ENCODE peak calls at places on chromosomes 4 and X, in six cellular contexts. W is activated T-cell treated with anti-CD3 and anti-CD28 coated beads for 4 hours, F is NCI-H2029 treated with DMSO at 0.1 percent for 48 hours, E is fibroblast of the aortic adventitia, N is MM.1S, J is cerebellum. A is an unnamed sample.
A peak's percentile ranks its signal among the peaks of the same experiment; 100 is the strongest.

GRCh38 chr4:56739104-56739777 is 58.1 kb upstream of the HOPX start:
- DNase-seq in F (no peak), W (no peak), E (no peak), J (no peak), N (no peak), A (no peak)

GRCh38 chr4:6595897-6596537 is 21.0 kb downstream of the MAN2B2 start:
- DNase-seq in J (no peak), W (no peak), N (no peak), F (no peak), E (no peak), A (peak; percentile 89)

GRCh38 chr4:33262809-33263208 is 2542.6 kb downstream of the PCDH7 start:
- DNase-seq in F (no peak), N (no peak), J (no peak), W (no peak), E (peak; percentile 76), A (no peak)

GRCh38 chr4:8085491-8086479 is 72.8 kb downstream of the ABLIM2 start:
- DNase-seq in N (no peak), J (no peak), E (no peak), F (no peak), W (no peak), A (no peak)

GRCh38 chr4:106565727-106566126 is 197.1 kb upstream of the GIMD1 start:
- DNase-seq in J (no peak), E (peak; percentile 33), F (no peak), N (no peak), W (no peak), A (no peak)

GRCh38 chrX:145817299-145817665 is 347 bp upstream of the SLITRK2 start:
- DNase-seq in E (no peak), J (no peak), W (no peak), F (no peak), N (no peak), A (no peak)

GRCh38 chrX:41553688-41554087 is 106.5 kb downstream of the NYX start:
- DNase-seq in W (no peak), F (no peak), N (no peak), E (peak; percentile 37), J (no peak), A (no peak)

GRCh38 chrX:132266583-132267355 is 47.5 kb upstream of the RAP2C start:
- DNase-seq in W (no peak), E (peak; percentile 60), J (no peak), N (no peak), F (no peak), A (no peak)

GRCh38 chrX:154998204-154998880 is 24.2 kb downstream of the F8 start:
- DNase-seq in J (no peak), N (no peak), W (no peak), F (no peak), E (no peak), A (no peak)

GRCh38 chr4:95572304-95572991 is 23.7 kb upstream of the UNC5C start:
- DNase-seq in F (peak; percentile 51), W (no peak), N (no peak), J (no peak), E (no peak), A (no peak)

GRCh38 chr4:64327237-64327636 is 82.0 kb downstream of the TECRL start:
- DNase-seq in W (no peak), N (no peak), F (no peak), E (no peak), J (no peak), A (peak; percentile 16)

GRCh38 chr4:98630804-98631454 is 27.5 kb downstream of the TSPAN5 start:
- DNase-seq in W (no peak), E (peak; percentile 64), J (no peak), N (no peak), F (no peak), A (no peak)

GRCh38 chrX:17692709-17693346 is 44.5 kb upstream of the SCML1 start:
- DNase-seq in J (no peak), E (peak; percentile 30), N (no peak), F (peak; percentile 16), W (no peak), A (no peak)

GRCh38 chr4:2419814-2420213 is 1.1 kb downstream of the CFAP99 start:
- DNase-seq in W (no peak), E (no peak), J (no peak), N (no peak), F (no peak), A (no peak)

GRCh38 chrX:16743604-16744325 is 24.4 kb downstream of the SYAP1 start:
- DNase-seq in J (no peak), F (no peak), W (no peak), N (no peak), E (peak; percentile 72), A (no peak)

GRCh38 chr4:23903859-23904438 is 14.1 kb upstream of the PPARGC1A start:
- DNase-seq in W (no peak), N (no peak), J (no peak), F (peak; percentile 91), E (peak; percentile 0), A (no peak)

GRCh38 chr4:31088600-31089230 is 368.5 kb downstream of the PCDH7 start:
- DNase-seq in J (no peak), F (no peak), E (peak; percentile 84), W (no peak), N (no peak), A (no peak)

GRCh38 chr4:3745886-3746656 is 20.1 kb upstream of the ADRA2C start:
- DNase-seq in F (no peak), E (no peak), J (no peak), N (peak; percentile 31), W (no peak), A (no peak)

GRCh38 chr4:86432552-86433134 is 72.8 kb upstream of the MAPK10 start:
- DNase-seq in F (no peak), E (no peak), J (no peak), N (no peak), W (no peak), A (peak; percentile 46)

A was measured in Karpas-422.